ENCODE peak calls at places on chromosome 3, in four cellular contexts. L, X, G and S are unnamed samples.
A peak's percentile ranks its signal among the peaks of the same experiment; 100 is the strongest.

GRCh38 chr3:31635586-31635985 is 102.9 kb downstream of the STT3B start:
- DNase-seq in L (no peak), X (no peak), G (no peak), S (no peak)

GRCh38 chr3:65425880-65426279 is 612.8 kb downstream of the MAGI1 start:
- DNase-seq in L (no peak), X (no peak), G (no peak), S (no peak)

GRCh38 chr3:123552768-123553167 is 32.1 kb downstream of the HACD2 start:
- DNase-seq in L (no peak), X (no peak), G (no peak), S (no peak)

GRCh38 chr3:190840146-190840545 is 22.3 kb downstream of the GMNC start:
- DNase-seq in L (no peak), X (no peak), G (no peak), S (no peak)

GRCh38 chr3:72306800-72307341 is 521.9 kb upstream of the PROK2 start:
- DNase-seq in L (no peak), X (no peak), G (no peak), S (no peak)

GRCh38 chr3:112582242-112582874 is 20.5 kb downstream of the SLC35A5 start:
- DNase-seq in L (no peak), X (no peak), G (no peak), S (no peak)

GRCh38 chr3:119294402-119294888 is 262 bp downstream of the ARHGAP31 start:
- DNase-seq in L (peak; percentile 89), X (peak; percentile 74), G (peak; percentile 60), S (peak; percentile 49)

GRCh38 chr3:37646865-37647264 is 214.8 kb upstream of the CTDSPL start:
- DNase-seq in L (no peak), X (no peak), G (no peak), S (no peak)

GRCh38 chr3:127384717-127385539 is 97.1 kb upstream of the PRR20G start:
- DNase-seq in L (no peak), X (peak; percentile 23), G (no peak), S (no peak)

GRCh38 chr3:194672876-194673275 is 885 bp upstream of the LSG1 start:
- DNase-seq in L (no peak), X (no peak), G (no peak), S (no peak)

GRCh38 chr3:16467368-16467767 is 46.1 kb downstream of the RFTN1 start:
- DNase-seq in L (no peak), X (no peak), G (peak; percentile 44), S (peak; percentile 32)

GRCh38 chr3:87125116-87125515 is 102.0 kb upstream of the CHMP2B start:
- DNase-seq in L (no peak), X (no peak), G (no peak), S (no peak)

GRCh38 chr3:72652395-72652794 is 195.8 kb downstream of the SHQ1 start:
- DNase-seq in L (no peak), X (no peak), G (no peak), S (no peak)